ENCODE peak calls at places on chromosomes 12 and 14, in nine cellular contexts. One of them, this sample, is unnamed.

GRCh38 chr12:98743362-98743953 is 98.4 kb downstream of the APAF1 start:
- DNase-seq in T-helper 2 cell treated with Interferon-gamma antibody and Interleukin-4, amounts not matched to agents 5 μg/mL and 100 μg/mL, for 36 hours: peak
- DNase-seq in renal cortical epithelial cell: no peak
- DNase-seq in glutamatergic neuron: peak
- DNase-seq in stimulated activated CD4-positive, alpha-beta T cell treated with anti-CD3 and anti-CD28 coated beads, Interleukin-2, amount 100 ng/mL, for 4 hours: no peak
- DNase-seq in foreskin melanocyte: no peak
- DNase-seq in HFF-Myc: no peak
- DNase-seq in tibial nerve: no peak
- DNase-seq in RPMI7951: no peak
- DNase-seq in this sample: peak

GRCh38 chr12:57124259-57124877 is 3.9 kb upstream of the LRP1 start:
- DNase-seq in foreskin melanocyte: peak
- DNase-seq in renal cortical epithelial cell: peak
- DNase-seq in T-helper 2 cell treated with Interferon-gamma antibody and Interleukin-4, amounts not matched to agents 5 μg/mL and 100 μg/mL, for 36 hours: peak
- DNase-seq in HFF-Myc: peak
- DNase-seq in glutamatergic neuron: peak
- DNase-seq in stimulated activated CD4-positive, alpha-beta T cell treated with anti-CD3 and anti-CD28 coated beads, Interleukin-2, amount 100 ng/mL, for 4 hours: peak
- DNase-seq in RPMI7951: peak
- DNase-seq in tibial nerve: peak
- DNase-seq in this sample: no peak

GRCh38 chr14:91338369-91338768 is 79.3 kb downstream of the CCDC88C start:
- DNase-seq in tibial nerve: no peak
- DNase-seq in renal cortical epithelial cell: no peak
- DNase-seq in glutamatergic neuron: no peak
- DNase-seq in RPMI7951: no peak
- DNase-seq in stimulated activated CD4-positive, alpha-beta T cell treated with anti-CD3 and anti-CD28 coated beads, Interleukin-2, amount 100 ng/mL, for 4 hours: no peak
- DNase-seq in T-helper 2 cell treated with Interferon-gamma antibody and Interleukin-4, amounts not matched to agents 5 μg/mL and 100 μg/mL, for 36 hours: no peak
- DNase-seq in foreskin melanocyte: no peak
- DNase-seq in HFF-Myc: no peak
- DNase-seq in this sample: no peak

GRCh38 chr14:68316078-68316868 is 476.6 kb downstream of the ZFP36L1 start:
- DNase-seq in foreskin melanocyte: no peak
- DNase-seq in tibial nerve: no peak
- DNase-seq in T-helper 2 cell treated with Interferon-gamma antibody and Interleukin-4, amounts not matched to agents 5 μg/mL and 100 μg/mL, for 36 hours: no peak
- DNase-seq in renal cortical epithelial cell: no peak
- DNase-seq in glutamatergic neuron: no peak
- DNase-seq in stimulated activated CD4-positive, alpha-beta T cell treated with anti-CD3 and anti-CD28 coated beads, Interleukin-2, amount 100 ng/mL, for 4 hours: no peak
- DNase-seq in RPMI7951: no peak
- DNase-seq in HFF-Myc: no peak
- DNase-seq in this sample: no peak

GRCh38 chr12:53938276-53939140 is at the start of gene HOXC13:
- DNase-seq in foreskin melanocyte: peak
- DNase-seq in RPMI7951: peak
- DNase-seq in HFF-Myc: peak
- DNase-seq in glutamatergic neuron: peak
- DNase-seq in stimulated activated CD4-positive, alpha-beta T cell treated with anti-CD3 and anti-CD28 coated beads, Interleukin-2, amount 100 ng/mL, for 4 hours: peak
- DNase-seq in tibial nerve: no peak
- DNase-seq in T-helper 2 cell treated with Interferon-gamma antibody and Interleukin-4, amounts not matched to agents 5 μg/mL and 100 μg/mL, for 36 hours: no peak
- DNase-seq in renal cortical epithelial cell: peak
- DNase-seq in this sample: no peak

GRCh38 chr14:36915089-36915488 is 253.4 kb downstream of the PAX9 start:
- DNase-seq in stimulated activated CD4-positive, alpha-beta T cell treated with anti-CD3 and anti-CD28 coated beads, Interleukin-2, amount 100 ng/mL, for 4 hours: no peak
- DNase-seq in foreskin melanocyte: no peak
- DNase-seq in HFF-Myc: no peak
- DNase-seq in renal cortical epithelial cell: no peak
- DNase-seq in RPMI7951: no peak
- DNase-seq in glutamatergic neuron: no peak
- DNase-seq in tibial nerve: no peak
- DNase-seq in T-helper 2 cell treated with Interferon-gamma antibody and Interleukin-4, amounts not matched to agents 5 μg/mL and 100 μg/mL, for 36 hours: no peak
- DNase-seq in this sample: no peak

GRCh38 chr14:99759546-99759925 is 33.7 kb upstream of the EML1 start:
- DNase-seq in foreskin melanocyte: no peak
- DNase-seq in stimulated activated CD4-positive, alpha-beta T cell treated with anti-CD3 and anti-CD28 coated beads, Interleukin-2, amount 100 ng/mL, for 4 hours: no peak
- DNase-seq in RPMI7951: no peak
- DNase-seq in T-helper 2 cell treated with Interferon-gamma antibody and Interleukin-4, amounts not matched to agents 5 μg/mL and 100 μg/mL, for 36 hours: no peak
- DNase-seq in tibial nerve: no peak
- DNase-seq in renal cortical epithelial cell: peak
- DNase-seq in HFF-Myc: no peak
- DNase-seq in glutamatergic neuron: no peak
- DNase-seq in this sample: no peak

GRCh38 chr12:10361622-10362021 is 28.2 kb downstream of the KLRK1 start:
- DNase-seq in glutamatergic neuron: no peak
- DNase-seq in RPMI7951: no peak
- DNase-seq in T-helper 2 cell treated with Interferon-gamma antibody and Interleukin-4, amounts not matched to agents 5 μg/mL and 100 μg/mL, for 36 hours: no peak
- DNase-seq in tibial nerve: no peak
- DNase-seq in stimulated activated CD4-positive, alpha-beta T cell treated with anti-CD3 and anti-CD28 coated beads, Interleukin-2, amount 100 ng/mL, for 4 hours: no peak
- DNase-seq in foreskin melanocyte: no peak
- DNase-seq in renal cortical epithelial cell: peak
- DNase-seq in HFF-Myc: no peak
- DNase-seq in this sample: no peak

GRCh38 chr12:106907411-106907810 is 48.3 kb upstream of the TMEM263 start:
- DNase-seq in T-helper 2 cell treated with Interferon-gamma antibody and Interleukin-4, amounts not matched to agents 5 μg/mL and 100 μg/mL, for 36 hours: no peak
- DNase-seq in glutamatergic neuron: no peak
- DNase-seq in renal cortical epithelial cell: no peak
- DNase-seq in HFF-Myc: no peak
- DNase-seq in RPMI7951: no peak
- DNase-seq in stimulated activated CD4-positive, alpha-beta T cell treated with anti-CD3 and anti-CD28 coated beads, Interleukin-2, amount 100 ng/mL, for 4 hours: no peak
- DNase-seq in foreskin melanocyte: no peak
- DNase-seq in tibial nerve: no peak
- DNase-seq in this sample: no peak

This sample was measured in smooth muscle cell of the brain vasculature.